ENCODE peak calls at places on chromosomes 13 and 19, in eight cellular contexts. R is upper lobe of right lung, F is BE2C, H is breast epithelium, V is cardiac muscle cell, C is heart right ventricle, Y is right cardiac atrium, I is adrenal gland. G is an unnamed sample. For H3K27me3, the result is how much of the 10 kb centered on the place peaks cover.

GRCh38 chr19:18594096-18594823 is 5.7 kb downstream of the REX1BD start:
- DNase-seq in R (peak), F (peak), H (peak), V (peak), C (peak), Y (peak), I (peak), G (peak)

GRCh38 chr13:94020833-94021232 is 458.6 kb downstream of the DCT start:
- DNase-seq in R (no peak), F (no peak), H (no peak), V (no peak), C (no peak), Y (no peak), I (no peak), G (no peak)

GRCh38 chr13:72677431-72677830 is 50.0 kb downstream of the MZT1 start:
- DNase-seq in R (no peak), F (no peak), H (no peak), V (no peak), C (no peak), Y (no peak), I (no peak), G (no peak)

GRCh38 chr13:83452292-83452950 is 429.9 kb downstream of the SLITRK1 start:
- DNase-seq in R (peak), F (peak), H (no peak), V (no peak), C (peak), Y (peak), I (no peak), G (no peak)

GRCh38 chr13:49791214-49791752 is 1.2 kb downstream of the KPNA3 start:
- DNase-seq in R (no peak), F (no peak), H (no peak), V (peak), C (no peak), Y (no peak), I (no peak), G (peak)

GRCh38 chr19:42693760-42694350 is 46.4 kb downstream of the PSG3 start:
- DNase-seq in R (no peak), F (peak), H (no peak), V (no peak), C (no peak), Y (no peak), I (no peak), G (peak)

GRCh38 chr19:58279925-58280316 is 1.2 kb downstream of the ZNF8 start:
- DNase-seq in R (no peak), F (no peak), H (no peak), V (no peak), C (no peak), Y (no peak), I (no peak), G (no peak)

GRCh38 chr19:37961198-37961597 is 54.2 kb downstream of the SIPA1L3 start:
- DNase-seq in R (no peak), F (no peak), H (no peak), V (no peak), C (no peak), Y (no peak), I (no peak), G (no peak)

GRCh38 chr13:93174260-93174659 is 52.3 kb upstream of the GPC6 start:
- DNase-seq in R (no peak), F (no peak), H (no peak), V (no peak), C (no peak), Y (no peak), I (no peak), G (no peak)

GRCh38 chr13:53126803-53127202 is 98.2 kb downstream of the OLFM4 start:
- DNase-seq in R (no peak), F (no peak), H (no peak), V (no peak), C (no peak), Y (peak), I (no peak), G (no peak)

GRCh38 chr13:72952529-72953141 is 106.2 kb upstream of the KLF5 start:
- DNase-seq in R (no peak), F (no peak), H (no peak), V (no peak), C (no peak), Y (no peak), I (no peak), G (no peak)

GRCh38 chr13:37175996-37176395 is 70.5 kb upstream of the CSNK1A1L start:
- DNase-seq in R (no peak), F (no peak), H (no peak), V (no peak), C (no peak), Y (no peak), I (no peak), G (no peak)

GRCh38 chr19:13098291-13099072 is 4.2 kb downstream of the LYL1 start:
- DNase-seq in R (no peak), F (no peak), H (no peak), V (no peak), C (peak), Y (peak), I (no peak), G (no peak)

GRCh38 chr19:13234518-13234917 is 84.3 kb downstream of the IER2 start:
- DNase-seq in R (peak), F (peak), H (no peak), V (peak), C (peak), Y (no peak), I (no peak), G (peak)

GRCh38 chr19:58317481-58318072 is 9.2 kb upstream of the ZSCAN22 start:
- DNase-seq in R (no peak), F (no peak), H (no peak), V (peak), C (no peak), Y (no peak), I (no peak), G (peak)

DNA sequence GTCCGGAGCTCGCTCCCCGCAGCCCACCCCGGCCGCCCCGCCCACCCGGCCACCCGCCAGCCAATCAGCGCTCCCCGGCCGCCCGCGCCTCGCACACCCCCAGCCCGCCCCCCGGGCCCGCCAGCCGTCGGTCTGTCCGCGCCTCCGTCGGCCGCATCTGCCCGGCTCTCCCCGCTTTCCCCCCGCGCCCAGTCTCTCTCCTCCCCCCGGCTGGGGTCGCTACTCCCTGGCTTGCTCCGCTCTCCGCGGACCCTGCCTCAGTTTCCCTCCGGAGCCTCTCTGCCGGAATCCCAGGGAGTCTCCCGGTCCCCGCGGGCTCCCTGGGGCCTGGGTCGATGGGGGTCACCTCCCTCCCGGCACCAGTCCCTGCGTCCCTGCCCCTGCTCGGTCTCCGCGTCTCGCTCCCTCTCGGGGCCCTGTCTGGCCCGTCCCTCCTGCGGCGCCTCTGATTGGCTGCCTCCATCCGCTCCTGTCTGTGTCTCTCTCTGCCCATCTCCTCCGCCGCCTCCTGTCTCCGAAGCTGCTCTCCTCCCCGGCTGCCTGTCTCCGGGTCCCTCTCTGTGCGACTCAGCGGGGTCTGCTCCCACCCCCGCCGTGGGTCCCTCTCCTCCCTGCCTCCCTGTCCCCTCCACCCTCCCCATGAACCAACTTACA is 485 bp downstream of the IL11 start:
- DNase-seq in R (no peak), F (peak), H (no peak), V (peak), C (no peak), Y (no peak), I (no peak), G (peak)
- H3K27me3 ChIP-seq in R (half or more), F (under half), H (half or more), V (under half), C (under half), Y (under half), I (half or more), G (under half)

GRCh38 chr13:57825066-57825465 is 193.5 kb downstream of the PCDH17 start:
- DNase-seq in R (no peak), F (peak), H (no peak), V (no peak), C (no peak), Y (no peak), I (no peak), G (peak)
- H3K27me3 ChIP-seq in R (under half), F (under half), H (under half), V (under half), C (under half), Y (under half), I (under half), G (under half)

GRCh38 chr19:47023448-47023794 is 3.8 kb downstream of the NPAS1 start:
- DNase-seq in R (no peak), F (no peak), H (no peak), V (no peak), C (no peak), Y (no peak), I (no peak), G (no peak)
- H3K27me3 ChIP-seq in R (half or more), F (half or more), H (half or more), V (half or more), C (under half), Y (under half), I (half or more), G (under half)

DNA sequence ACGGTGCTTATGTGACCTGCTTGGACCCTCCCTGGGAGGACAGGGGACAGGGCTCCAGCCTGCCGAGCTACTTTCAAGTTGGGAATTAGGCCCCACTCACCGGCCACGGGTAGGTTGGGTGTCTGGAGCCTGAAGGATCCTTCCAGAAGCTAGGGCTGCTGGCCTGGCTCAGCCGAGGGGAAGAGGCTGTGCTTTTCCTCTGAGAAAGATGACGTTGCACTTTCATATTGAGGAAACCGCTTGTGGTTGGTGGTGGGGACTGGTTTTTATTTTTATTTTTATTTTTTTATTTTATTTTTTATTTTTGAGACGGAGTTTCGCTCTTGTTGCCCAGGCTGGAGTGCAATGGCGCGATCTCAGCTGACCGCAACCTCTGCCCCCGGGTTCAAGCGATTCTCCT is at the start of gene TMEM150B:
- DNase-seq in R (no peak), F (no peak), H (no peak), V (no peak), C (no peak), Y (no peak), I (no peak), G (no peak)
- H3K27me3 ChIP-seq in R (under half), F (under half), H (under half), V (under half), C (under half), Y (under half), I (under half), G (under half)

GRCh38 chr19:41116261-41116660 is 2.0 kb downstream of the CYP2F1 start:
- DNase-seq in R (no peak), F (no peak), H (no peak), V (no peak), C (no peak), Y (no peak), I (no peak), G (no peak)

GRCh38 chr19:41111296-41111695 is 2.9 kb upstream of the CYP2F1 start:
- DNase-seq in R (no peak), F (no peak), H (no peak), V (no peak), C (no peak), Y (no peak), I (no peak), G (no peak)

GRCh38 chr19:41114132-41114531 is at the start of gene CYP2F1:
- DNase-seq in R (no peak), F (no peak), H (no peak), V (no peak), C (no peak), Y (no peak), I (no peak), G (no peak)

GRCh38 chr19:41111750-41112295 is 2.4 kb upstream of the CYP2F1 start:
- DNase-seq in R (no peak), F (no peak), H (no peak), V (no peak), C (no peak), Y (no peak), I (no peak), G (no peak)

GRCh38 chr19:41112728-41113290 is 1.4 kb upstream of the CYP2F1 start:
- DNase-seq in R (no peak), F (no peak), H (no peak), V (no peak), C (no peak), Y (no peak), I (no peak), G (no peak)
- H3K27me3 ChIP-seq in R (under half), F (under half), H (under half), V (under half), C (under half), Y (under half), I (under half), G (under half)

DNA sequence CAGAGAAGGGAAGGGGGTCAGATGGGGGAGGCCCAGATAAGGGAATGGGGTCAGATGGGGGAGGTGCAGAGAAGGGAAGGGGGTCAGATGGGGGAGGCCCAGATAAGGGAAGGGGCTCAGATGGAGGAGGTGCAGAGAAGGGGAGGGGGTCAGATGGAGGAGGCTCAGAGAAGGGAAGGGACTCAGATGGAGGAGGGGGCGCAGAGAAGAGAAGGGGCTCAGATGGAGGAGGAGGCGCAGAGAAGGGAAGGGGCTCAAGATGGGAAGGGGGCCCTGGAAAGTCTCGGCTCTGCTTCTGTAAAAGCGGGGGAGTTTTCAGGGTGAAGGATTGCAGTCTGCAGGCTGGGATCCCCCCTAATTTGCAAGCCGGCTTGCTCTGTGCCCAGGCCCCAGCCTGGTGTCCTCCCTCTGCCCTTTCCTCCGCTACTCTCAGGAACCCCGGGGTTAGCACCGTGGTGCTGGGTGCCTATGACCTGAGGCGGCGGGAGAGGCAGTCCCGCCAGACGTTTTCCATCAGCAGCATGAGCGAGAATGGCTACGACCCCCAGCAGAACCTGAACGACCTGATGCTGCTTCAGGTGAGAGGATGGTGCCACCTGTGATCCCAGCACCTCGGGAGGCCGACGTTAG is 1.6 kb downstream of the AZU1 start:
- DNase-seq in R (no peak), F (no peak), H (no peak), V (no peak), C (no peak), Y (no peak), I (no peak), G (no peak)
- H3K27me3 ChIP-seq in R (under half), F (under half), H (under half), V (under half), C (under half), Y (under half), I (under half), G (under half)

DNA sequence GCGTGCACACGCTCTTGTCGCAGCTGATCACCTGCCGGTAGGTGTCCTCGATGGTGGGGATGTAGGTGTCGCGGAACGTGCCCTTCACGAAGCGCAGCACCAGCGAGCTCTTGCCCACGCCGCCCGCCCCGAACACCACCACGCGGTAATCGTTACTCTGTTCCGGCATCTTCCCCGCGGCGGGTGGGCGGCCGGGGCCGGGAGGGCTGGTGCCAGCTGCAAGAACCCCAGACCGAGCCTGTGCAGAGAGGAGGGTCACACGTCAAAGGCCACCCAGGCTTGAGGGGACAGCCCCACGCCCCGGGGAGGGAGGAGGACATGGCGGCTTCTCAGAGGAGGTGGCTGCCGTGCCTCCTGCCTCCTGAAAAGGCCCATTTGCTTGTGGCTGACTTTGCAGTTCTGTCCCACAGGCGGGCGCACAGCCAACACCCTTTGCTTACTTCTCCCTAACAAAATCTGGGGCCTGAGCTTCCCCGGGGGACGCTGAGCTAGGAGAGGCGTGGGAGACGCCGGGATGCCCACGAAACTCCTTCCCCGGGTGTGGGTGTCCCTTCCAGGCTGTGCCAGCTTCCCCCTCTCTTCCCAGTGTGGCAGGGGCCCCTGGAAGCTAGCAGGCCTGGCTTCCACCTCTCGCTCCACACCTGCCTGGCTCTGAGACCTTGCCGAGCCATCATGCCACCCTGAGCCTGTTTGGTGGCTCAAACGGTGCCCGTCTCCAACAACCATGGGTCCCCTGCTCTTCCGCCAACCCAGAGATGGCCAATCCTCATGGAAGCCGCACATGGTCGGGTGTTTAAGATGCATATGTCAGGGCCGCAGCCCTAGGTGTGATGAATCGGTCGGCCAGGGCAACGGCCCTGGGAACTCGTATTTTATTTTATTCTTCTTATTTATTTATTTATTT is 3.3 kb downstream of the DIRAS1 start:
- DNase-seq in R (no peak), F (no peak), H (no peak), V (no peak), C (no peak), Y (no peak), I (no peak), G (no peak)
- H3K27me3 ChIP-seq in R (under half), F (under half), H (under half), V (under half), C (under half), Y (under half), I (under half), G (under half)

G was measured in SJCRH30.